ENCODE peak calls at places on chromosomes 2 and 18, in five cellular contexts. L, T, O, H and N are unnamed samples.

GRCh38 chr2:180291552-180292421 is 284.7 kb upstream of the CWC22 start:
- ATAC-seq in O (no peak), T (no peak), L (no peak), H (no peak), N (no peak)

GRCh38 chr2:145939949-145940348 is 1420.0 kb upstream of the ZEB2 start:
- ATAC-seq in T (no peak), O (no peak), H (no peak), L (no peak), N (no peak)

GRCh38 chr18:80159713-80160636 is 50.9 kb downstream of the ADNP2 start:
- ATAC-seq in L (peak), T (peak), H (peak), O (peak), N (peak)

GRCh38 chr2:96918754-96919550 is 49.1 kb upstream of the SEMA4C start:
- ATAC-seq in T (no peak), O (no peak), L (no peak), H (no peak), N (no peak)

GRCh38 chr18:32258558-32259204 is 68.8 kb downstream of the MEP1B start:
- ATAC-seq in L (no peak), H (no peak), O (no peak), T (no peak), N (no peak)

GRCh38 chr2:136572335-136572734 is 193.0 kb upstream of the THSD7B start:
- ATAC-seq in H (peak), T (peak), O (no peak), L (no peak), N (no peak)

GRCh38 chr18:49967914-49968313 is 154.6 kb upstream of the ACAA2 start:
- ATAC-seq in T (no peak), H (no peak), O (no peak), L (no peak), N (no peak)

GRCh38 chr2:158130832-158131473 is 29.3 kb downstream of the UPP2 start:
- ATAC-seq in T (no peak), L (no peak), O (no peak), H (no peak), N (no peak)

GRCh38 chr2:240403358-240404104 is 31.9 kb upstream of the GPC1 start:
- ATAC-seq in H (no peak), L (no peak), T (no peak), O (no peak), N (no peak)

GRCh38 chr2:198440833-198441232 is 636.4 kb downstream of the PLCL1 start:
- ATAC-seq in L (no peak), T (no peak), O (no peak), H (no peak), N (no peak)

GRCh38 chr18:27860701-27861107 is 316.2 kb downstream of the CDH2 start:
- ATAC-seq in O (no peak), H (peak), T (peak), L (no peak), N (no peak)

GRCh38 chr18:54203914-54204313 is 20.6 kb downstream of the MBD2 start:
- ATAC-seq in T (no peak), H (no peak), L (no peak), O (no peak), N (no peak)

GRCh38 chr2:119939915-119940314 is 73.0 kb upstream of the EPB41L5 start:
- ATAC-seq in O (no peak), L (no peak), T (peak), H (peak), N (no peak)